ENCODE peak calls at places on chromosome 16, in four cellular contexts. U, T, J and L are unnamed samples.

GRCh38 chr16:11673091-11674000 is 5.1 kb downstream of the SNN start:
- DNase-seq in J (no peak), T (no peak), U (no peak), L (no peak)

GRCh38 chr16:29698484-29699323 is 19.7 kb downstream of the QPRT start:
- DNase-seq in J (no peak), T (no peak), U (no peak), L (no peak)

GRCh38 chr16:11759163-11759834 is 16.6 kb upstream of the TXNDC11 start:
- DNase-seq in T (no peak), J (no peak), U (no peak), L (no peak)

GRCh38 chr16:27471661-27472060 is 69.7 kb downstream of the IL21R start:
- DNase-seq in J (no peak), T (no peak), U (no peak), L (no peak)

GRCh38 chr16:20323591-20324117 is 3.7 kb downstream of the GP2 start:
- DNase-seq in J (no peak), T (no peak), U (no peak), L (no peak)

GRCh38 chr16:11089504-11090124 is 145.2 kb downstream of the CLEC16A start:
- DNase-seq in U (no peak), J (no peak), T (no peak), L (no peak)

GRCh38 chr16:20886320-20886719 is 13.8 kb downstream of the DCUN1D3 start:
- DNase-seq in T (no peak), J (no peak), U (no peak), L (no peak)

GRCh38 chr16:456891-457483 is 31.5 kb downstream of the RAB11FIP3 start:
- DNase-seq in J (no peak), T (no peak), U (peak), L (no peak)

GRCh38 chr16:84255050-84255810 is 15.4 kb upstream of the KCNG4 start:
- DNase-seq in U (no peak), J (no peak), T (no peak), L (no peak)

GRCh38 chr16:87970206-87970605 is 19.0 kb downstream of the BANP start:
- DNase-seq in J (no peak), T (no peak), U (no peak), L (no peak)

GRCh38 chr16:23974223-23974622 is 138.4 kb downstream of the PRKCB start:
- DNase-seq in T (peak), J (no peak), U (no peak), L (no peak)

GRCh38 chr16:71666928-71667707 is 41.1 kb downstream of the MARVELD3 start:
- DNase-seq in T (peak), J (no peak), U (no peak), L (no peak)

GRCh38 chr16:89402962-89403361 is 87.4 kb downstream of the ANKRD11 start:
- DNase-seq in J (no peak), T (no peak), U (no peak), L (peak)

GRCh38 chr16:6081320-6081976 is 983.9 kb upstream of the EEF2KMT start:
- DNase-seq in J (no peak), T (peak), U (peak), L (peak)

GRCh38 chr16:76854234-76854633 is 336.8 kb upstream of the MON1B start:
- DNase-seq in T (peak), U (peak), J (no peak), L (no peak)

GRCh38 chr16:32116080-32116479 is 137.0 kb upstream of the TP53TG3D start:
- DNase-seq in U (no peak), T (no peak), J (no peak), L (no peak)

GRCh38 chr16:592518-593306 is 2.8 kb downstream of the RAB40C start:
- DNase-seq in U (no peak), T (no peak), J (no peak), L (peak)

DNA sequence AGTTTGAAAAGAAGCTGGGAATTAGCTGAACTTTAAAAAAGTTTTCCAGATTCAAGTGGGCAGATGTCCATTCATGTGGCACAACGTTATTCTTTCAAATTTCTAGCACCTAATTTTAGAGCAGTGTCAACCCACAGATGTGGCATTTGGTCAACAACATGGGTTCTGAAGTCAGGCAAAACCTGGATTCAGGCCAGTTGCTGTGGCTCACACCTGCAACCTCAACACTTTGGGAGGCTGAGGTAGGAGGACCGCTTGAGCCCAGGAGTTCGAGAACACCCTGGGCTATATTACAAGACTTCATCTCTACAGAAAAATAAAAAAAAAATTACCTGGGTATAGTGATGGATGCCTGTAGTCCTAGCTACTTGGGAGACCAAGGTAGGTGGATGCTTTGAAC is 380.2 kb upstream of the SALL1 start:
- DNase-seq in U (no peak), T (no peak), J (no peak), L (no peak)
- H3K27ac ChIP-seq in U (no peak), T (no peak), J (no peak), L (no peak)

GRCh38 chr16:58734459-58734787 is 307 bp upstream of the GOT2 start:
- DNase-seq in U (no peak), J (no peak), T (no peak), L (no peak)

GRCh38 chr16:58732545-58733247 is 1.4 kb downstream of the GOT2 start:
- DNase-seq in U (no peak), J (no peak), T (no peak), L (no peak)

GRCh38 chr16:58733671-58734458 is at the start of gene GOT2:
- DNase-seq in T (peak), J (peak), U (peak), L (peak)

GRCh38 chr16:58730724-58731370 is 3.3 kb downstream of the GOT2 start:
- DNase-seq in T (no peak), U (no peak), J (no peak), L (no peak)

GRCh38 chr16:58733248-58733670 is 857 bp downstream of the GOT2 start:
- DNase-seq in J (no peak), T (no peak), U (peak), L (no peak)
- TF ChIP-seq REST in J (no peak), T (no peak), U (no peak), L (no peak)

GRCh38 chr16:8591451-8591850 is 1.1 kb upstream of the TMEM114 start:
- DNase-seq in J (no peak), U (no peak), T (no peak), L (no peak)

GRCh38 chr16:8588703-8589292 is 1.5 kb downstream of the TMEM114 start:
- DNase-seq in J (no peak), T (no peak), U (peak), L (no peak)

GRCh38 chr16:8590811-8591210 is 500 bp upstream of the TMEM114 start:
- DNase-seq in T (no peak), U (no peak), J (no peak), L (no peak)

GRCh38 chr16:8589293-8590160 is 784 bp downstream of the TMEM114 start:
- DNase-seq in T (no peak), U (peak), J (no peak), L (no peak)

DNA sequence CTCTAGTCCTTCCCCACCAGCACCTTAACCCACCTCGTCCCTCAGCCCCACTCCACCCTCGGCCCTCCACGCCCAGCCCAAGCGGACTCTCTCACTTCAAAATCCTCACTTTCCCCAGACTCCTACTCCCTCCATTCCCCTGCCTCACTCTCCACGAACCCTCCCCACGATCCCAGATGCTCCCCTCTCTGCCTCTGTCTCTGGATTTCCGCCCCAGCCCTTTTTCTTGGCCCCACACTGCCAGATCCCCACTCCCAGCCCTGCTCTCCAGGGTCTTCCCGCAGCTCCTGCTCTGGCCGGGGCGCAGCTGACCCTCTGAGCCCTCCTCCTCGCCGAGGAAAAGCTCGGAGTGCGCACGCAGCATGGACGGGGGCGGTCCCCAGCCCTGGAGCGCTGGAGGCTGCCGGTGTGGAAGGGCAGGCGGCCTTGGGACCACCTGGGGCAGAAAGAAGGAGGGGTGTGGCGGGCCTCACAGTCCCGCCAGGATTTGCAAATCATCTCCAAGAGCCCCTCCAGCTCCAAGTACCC is at the start of gene TMEM114:
- DNase-seq in U (peak), T (no peak), J (no peak), L (no peak)
- H3K4me3 ChIP-seq in U (no peak), T (no peak), J (no peak), L (no peak)

GRCh38 chr16:73065617-73066313 is 17.8 kb upstream of the ZFHX3 start:
- DNase-seq in T (no peak), J (no peak), U (no peak), L (no peak)

GRCh38 chr16:73063854-73064226 is 15.9 kb upstream of the ZFHX3 start:
- DNase-seq in U (no peak), J (no peak), T (no peak), L (no peak)

GRCh38 chr16:73064996-73065349 is 17.0 kb upstream of the ZFHX3 start:
- DNase-seq in U (no peak), J (no peak), T (no peak), L (no peak)

GRCh38 chr16:73063284-73063733 is 15.4 kb upstream of the ZFHX3 start:
- DNase-seq in J (no peak), T (no peak), U (no peak), L (no peak)

DNA sequence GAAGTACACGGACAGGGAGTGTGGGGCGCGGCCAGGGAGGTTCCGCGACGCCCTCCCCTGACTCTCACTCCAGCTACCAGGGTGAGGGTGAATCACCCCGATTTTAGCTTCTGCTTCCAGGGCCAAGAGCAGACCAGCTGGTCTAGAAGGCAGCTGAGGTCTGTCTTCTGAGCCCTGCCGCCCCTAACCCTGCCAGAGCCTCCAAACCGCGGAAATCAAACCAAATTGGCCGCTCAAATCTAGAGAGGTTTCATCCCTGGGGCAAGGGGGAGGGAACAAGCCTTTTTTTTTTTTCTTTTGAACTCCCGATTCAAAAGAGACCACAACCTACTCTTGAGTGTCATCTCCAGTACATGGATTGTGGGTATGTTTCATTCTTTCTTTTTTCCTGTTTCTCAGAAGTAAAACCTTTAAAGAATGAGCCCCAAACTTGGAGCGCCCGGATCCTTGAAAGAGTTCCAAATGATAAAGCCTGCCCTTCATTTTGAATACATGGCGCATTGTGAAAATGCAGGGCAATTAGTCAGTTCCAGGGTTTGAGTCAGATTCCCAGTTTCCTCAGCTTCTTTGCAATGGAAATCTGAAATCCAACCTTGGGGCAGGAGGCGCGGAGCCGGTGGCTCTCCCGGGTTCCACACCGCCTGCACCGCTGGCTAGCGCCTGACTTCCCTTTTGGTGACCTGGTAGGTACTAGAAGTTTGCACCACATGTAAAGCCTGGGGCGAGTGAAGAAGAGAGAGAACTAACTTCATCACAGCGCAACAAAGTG is 16.5 kb upstream of the ZFHX3 start:
- DNase-seq in J (no peak), T (no peak), U (peak), L (no peak)
- H3K27ac ChIP-seq in J (no peak), T (peak), U (peak), L (no peak)